ENCODE peak calls at places on chromosomes 4 and X, in four cellular contexts. K, I, P and F are unnamed samples.

GRCh38 chr4:128517096-128517738 is 229.6 kb upstream of the PGRMC2 start:
- DNase-seq in K (peak; percentile 55), I (peak; percentile 52), P (no peak), F (no peak)

GRCh38 chrX:42398967-42399631 is 378.9 kb downstream of the PPP1R2C start:
- DNase-seq in P (no peak), I (peak; percentile 0), K (peak; percentile 21), F (no peak)

GRCh38 chr4:162837241-162837640 is 329.4 kb downstream of the NAF1 start:
- DNase-seq in I (no peak), P (no peak), K (no peak), F (no peak)

GRCh38 chr4:124708517-124709300 is 3.8 kb downstream of the ANKRD50 start:
- DNase-seq in I (peak; percentile 65), P (no peak), K (peak; percentile 80), F (no peak)

GRCh38 chr4:127211377-127212268 is 421.1 kb upstream of the INTU start:
- DNase-seq in P (no peak), I (no peak), K (no peak), F (no peak)

GRCh38 chr4:1752284-1753041 is 31.1 kb downstream of the TACC3 start:
- DNase-seq in K (peak; percentile 44), I (peak; percentile 14), P (no peak), F (no peak)

GRCh38 chrX:17591741-17592110 is 145.6 kb upstream of the SCML1 start:
- DNase-seq in I (peak; percentile 65), K (peak; percentile 82), P (no peak), F (no peak)

GRCh38 chrX:28487818-28488217 is 99.4 kb upstream of the IL1RAPL1 start:
- DNase-seq in K (no peak), P (no peak), I (no peak), F (no peak)

GRCh38 chrX:71637848-71638247 is 19.5 kb upstream of the CXCR3 start:
- DNase-seq in I (peak; percentile 71), P (no peak), K (peak; percentile 27), F (no peak)

GRCh38 chr4:24551492-24552330 is 32.6 kb downstream of the DHX15 start:
- DNase-seq in I (peak; percentile 48), K (peak; percentile 50), P (no peak), F (no peak)

GRCh38 chr4:1033840-1034551 is 22.6 kb downstream of the FGFRL1 start:
- DNase-seq in P (peak; percentile 45), I (peak; percentile 27), K (peak; percentile 93), F (no peak)

GRCh38 chr4:171626554-171626953 is 186.7 kb upstream of the GALNTL6 start:
- DNase-seq in I (no peak), K (no peak), P (no peak), F (no peak)

GRCh38 chrX:104742345-104742744 is 176.3 kb downstream of the IL1RAPL2 start:
- DNase-seq in K (no peak), P (no peak), I (no peak), F (no peak)

GRCh38 chr4:108031427-108032083 is 41.9 kb downstream of the HADH start:
- DNase-seq in P (no peak), I (peak; percentile 44), K (no peak), F (no peak)

GRCh38 chrX:46408553-46409407 is 136.4 kb downstream of the ZNF674 start:
- DNase-seq in K (peak; percentile 74), P (peak; percentile 59), I (peak; percentile 78), F (peak; percentile 83)

GRCh38 chrX:15301924-15302323 is 13.5 kb downstream of the ASB11 start:
- DNase-seq in I (peak; percentile 37), K (peak; percentile 36), P (peak; percentile 23), F (peak; percentile 63)

GRCh38 chrX:37993857-37994619 is 12.3 kb upstream of the SYTL5 start:
- DNase-seq in I (no peak), K (no peak), P (no peak), F (no peak)

GRCh38 chrX:118751950-118752783 is 24.8 kb downstream of the IL13RA1 start:
- DNase-seq in K (no peak), P (no peak), I (peak; percentile 21), F (no peak)

GRCh38 chr4:13544556-13545393 is 467 bp upstream of the NKX3-2 start:
- DNase-seq in K (peak; percentile 72), P (peak; percentile 40), I (peak; percentile 61), F (no peak)

GRCh38 chr4:19807505-19807904 is 444.2 kb upstream of the SLIT2 start:
- DNase-seq in I (peak; percentile 69), K (peak; percentile 82), P (no peak), F (no peak)

GRCh38 chrX:21948897-21949578 is 8.5 kb downstream of the SMS start:
- DNase-seq in I (no peak), K (no peak), P (no peak), F (no peak)

GRCh38 chr4:119744580-119744979 is 116.0 kb upstream of the PDE5A start:
- DNase-seq in K (no peak), P (no peak), I (no peak), F (no peak)

GRCh38 chrX:19332983-19333382 is 10.7 kb upstream of the PDHA1 start:
- DNase-seq in K (peak; percentile 50), P (peak; percentile 26), I (peak; percentile 18), F (peak; percentile 65)

GRCh38 chr4:40238700-40239548 is 42.1 kb downstream of the RHOH start:
- DNase-seq in K (no peak), I (peak; percentile 13), P (no peak), F (no peak)

GRCh38 chr4:145281946-145282345 is 101.6 kb upstream of the OTUD4 start:
- DNase-seq in I (no peak), P (no peak), K (no peak), F (no peak)

GRCh38 chr4:75142377-75142776 is 209.5 kb downstream of the PARM1 start:
- DNase-seq in I (peak; percentile 40), K (no peak), P (no peak), F (no peak)

GRCh38 chr4:109125084-109125483 is 177.4 kb downstream of the COL25A1 start:
- DNase-seq in I (no peak), K (no peak), P (no peak), F (no peak)

GRCh38 chr4:31275906-31276305 is 555.7 kb downstream of the PCDH7 start:
- DNase-seq in K (no peak), I (no peak), P (no peak), F (no peak)

GRCh38 chr4:115711575-115711974 is 598.2 kb upstream of the NDST4 start:
- DNase-seq in P (no peak), K (no peak), I (no peak), F (no peak)

DNA sequence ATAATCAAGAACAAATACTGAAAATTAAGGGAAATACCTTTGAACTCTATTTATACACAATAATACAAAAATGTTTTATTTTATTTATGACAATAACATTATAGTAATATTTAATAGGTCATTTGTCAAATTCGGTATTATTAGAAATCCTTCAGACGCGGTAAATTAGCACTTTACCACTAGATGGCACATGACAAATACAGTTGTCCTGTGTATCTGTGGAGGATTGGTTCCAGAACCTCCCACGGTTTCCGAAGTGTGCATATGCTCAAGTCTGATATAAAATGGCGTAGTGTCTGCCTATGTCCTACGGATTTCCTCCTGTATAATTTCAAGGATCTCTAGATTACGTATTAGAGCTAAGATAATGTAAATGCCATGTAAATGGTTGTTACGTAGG is 8.1 kb upstream of the LINC00632 start:
- DNase-seq in P (no peak), I (peak; percentile 41), K (peak; percentile 68), F (no peak)
- H3K4me3 ChIP-seq in P (no peak overlapping the region), I (no peak overlapping the region), K (no peak overlapping the region), F (no peak overlapping the region)

GRCh38 chr4:120871173-120871572 is 51.4 kb downstream of the PRDM5 start:
- DNase-seq in I (no peak), K (no peak), P (no peak), F (no peak)

GRCh38 chr4:120865985-120866384 is 56.5 kb downstream of the PRDM5 start:
- DNase-seq in P (no peak), K (no peak), I (no peak), F (no peak)

GRCh38 chr4:120873554-120873953 is 49.0 kb downstream of the PRDM5 start:
- DNase-seq in P (no peak), I (no peak), K (no peak), F (no peak)

GRCh38 chr4:120869511-120870278 is 52.8 kb downstream of the PRDM5 start:
- DNase-seq in P (no peak), I (no peak), K (peak; percentile 54), F (no peak)

GRCh38 chr4:120870279-120870673 is 52.2 kb downstream of the PRDM5 start:
- DNase-seq in P (no peak), K (no peak), I (no peak), F (no peak)
- TF ChIP-seq CTCF in P (no peak), K (no peak), I (peak; percentile 1), F (no peak)

GRCh38 chr4:176782794-176783193 is 9.9 kb downstream of the VEGFC start:
- DNase-seq in P (no peak), K (no peak), I (no peak), F (no peak)
- H3K4me3 ChIP-seq in P (no peak overlapping the region), K (no peak overlapping the region), I (no peak overlapping the region), F (no peak overlapping the region)

DNA sequence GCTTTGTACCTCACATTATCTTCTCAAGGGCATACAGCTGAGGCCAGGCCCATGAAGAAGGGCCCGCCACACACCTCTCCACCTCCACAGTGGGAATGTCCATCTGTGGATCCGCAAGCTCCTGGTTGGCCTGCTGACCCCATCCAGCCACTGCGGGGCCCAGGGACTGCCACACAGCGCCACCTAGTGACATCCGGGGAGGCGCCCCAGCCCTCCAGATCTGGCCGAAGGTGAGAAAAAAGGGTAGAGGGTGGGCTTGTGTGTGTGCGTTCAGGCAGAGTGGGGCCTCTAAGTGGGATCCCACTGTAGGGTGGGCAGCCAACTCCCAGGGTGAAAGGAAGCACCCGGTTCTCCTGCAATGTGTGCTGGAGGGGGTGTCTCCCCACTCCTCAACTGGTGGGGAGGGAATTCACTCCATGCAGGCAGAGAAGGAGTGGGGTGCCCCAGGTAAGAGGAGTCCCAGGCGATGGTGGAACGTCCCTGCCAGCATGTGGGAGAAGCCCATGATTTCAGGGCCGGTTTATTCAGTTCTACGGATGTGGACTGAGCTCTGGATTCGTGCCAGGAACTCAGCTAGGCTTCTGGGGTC is 117.3 kb downstream of the ENPP6 start:
- DNase-seq in I (peak; percentile 20), P (peak; percentile 11), K (peak; percentile 38), F (peak; percentile 31)
- TF ChIP-seq CTCF in I (peak; percentile 78), P (peak; percentile 78), K (peak; percentile 73), F (peak; percentile 44)

GRCh38 chrX:153688071-153688470 is 345 bp downstream of the SLC6A8 start:
- DNase-seq in P (no peak), I (no peak), K (no peak), F (peak; percentile 11)

GRCh38 chrX:153690466-153690865 is 2.7 kb downstream of the SLC6A8 start:
- DNase-seq in I (no peak), K (no peak), P (no peak), F (peak; percentile 48)

GRCh38 chrX:153688534-153688899 is 791 bp downstream of the SLC6A8 start:
- DNase-seq in P (no peak), I (no peak), K (no peak), F (no peak)

GRCh38 chrX:153689654-153690465 is 2.1 kb downstream of the SLC6A8 start:
- DNase-seq in K (no peak), P (no peak), I (peak; percentile 16), F (peak; percentile 61)

DNA sequence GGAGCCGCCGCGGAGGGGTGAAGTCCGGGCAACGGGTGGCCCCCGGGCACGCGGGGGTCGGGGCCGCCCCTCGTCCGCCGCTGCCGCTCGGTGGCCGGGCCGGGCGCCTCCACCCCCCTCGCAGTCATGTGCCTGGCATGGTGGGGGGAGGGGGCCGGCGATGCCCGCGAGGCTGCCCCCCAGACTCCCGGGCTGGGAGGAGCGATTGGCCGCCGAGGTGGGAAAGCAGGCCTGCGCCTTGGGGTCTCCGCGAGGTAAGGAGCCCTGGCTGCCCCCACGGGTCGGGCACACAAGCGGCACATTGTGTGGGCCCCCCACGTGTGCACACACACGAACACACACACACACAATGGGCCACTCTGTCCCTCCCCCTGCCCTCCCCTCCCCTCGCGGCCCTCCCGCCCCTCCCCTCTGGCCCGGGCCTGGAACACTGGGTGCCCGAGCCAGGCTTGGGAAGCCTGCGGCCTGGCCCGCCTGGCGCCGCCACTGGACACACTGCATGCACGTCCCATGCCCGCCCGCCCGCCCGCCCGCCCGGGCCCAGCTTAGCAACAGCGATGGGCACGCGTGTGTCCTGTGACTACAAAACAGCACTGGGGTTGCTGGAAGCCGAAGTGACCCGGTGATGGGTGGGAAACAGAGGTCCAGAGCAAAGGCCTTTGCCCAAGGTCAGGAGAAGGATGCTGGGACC is 1.3 kb downstream of the SLC6A8 start:
- DNase-seq in I (peak; percentile 12), K (peak; percentile 29), P (peak; percentile 32), F (peak; percentile 82)
- H3K4me3 ChIP-seq in I (peak overlapping the region; percentile 41), K (peak overlapping the region; percentile 51), P (peak overlapping the region; percentile 49), F (peak overlapping the region; percentile 68)